ENCODE peak calls at places on chromosomes 1 and 21, in nine cellular contexts. D, W, K, H, G, L, C, J and U are unnamed samples.

GRCh38 chr1:9110669-9111356 is 18.1 kb downstream of the GPR157 start:
- DNase-seq in W (peak), L (peak), H (peak), K (peak), G (peak), D (peak), C (peak), J (peak), U (peak)

GRCh38 chr21:31360717-31361116 is 16.7 kb upstream of the TIAM1 start:
- DNase-seq in G (no peak), C (no peak), L (no peak), K (no peak), W (no peak), J (no peak), D (no peak), H (no peak), U (no peak)

GRCh38 chr1:202311880-202312635 is 29.7 kb downstream of the UBE2T start:
- DNase-seq in J (no peak), D (no peak), G (no peak), L (no peak), H (peak), K (no peak), C (no peak), W (no peak), U (peak)

GRCh38 chr1:157652859-157653493 is 47.6 kb downstream of the FCRL3 start:
- DNase-seq in C (no peak), H (no peak), J (no peak), D (peak), L (no peak), W (no peak), G (no peak), K (no peak), U (no peak)

GRCh38 chr21:44785620-44786344 is 15.8 kb downstream of the UBE2G2 start:
- DNase-seq in H (no peak), D (no peak), C (no peak), J (no peak), L (no peak), G (no peak), K (no peak), W (no peak), U (no peak)

GRCh38 chr1:213938776-213939175 is 49.0 kb upstream of the PROX1 start:
- DNase-seq in W (no peak), H (no peak), C (no peak), J (no peak), K (no peak), L (no peak), G (no peak), D (no peak), U (no peak)

GRCh38 chr1:246390855-246391254 is 116.2 kb downstream of the SMYD3 start:
- DNase-seq in L (no peak), W (no peak), C (no peak), J (no peak), H (no peak), D (no peak), K (no peak), G (no peak), U (no peak)

GRCh38 chr1:5913078-5913845 is 79.0 kb downstream of the NPHP4 start:
- DNase-seq in C (peak), D (no peak), W (no peak), L (no peak), K (no peak), H (peak), G (no peak), J (no peak), U (no peak)

GRCh38 chr1:151972533-151973270 is 21.0 kb downstream of the S100A10 start:
- DNase-seq in C (no peak), D (peak), W (peak), K (peak), G (peak), J (no peak), L (peak), H (no peak), U (peak)

GRCh38 chr1:89126602-89127001 is 688 bp upstream of the GBP2 start:
- DNase-seq in D (peak), K (no peak), L (no peak), H (no peak), W (no peak), G (no peak), J (no peak), C (no peak), U (no peak)

GRCh38 chr1:8698012-8698411 is 119.4 kb downstream of the RERE start:
- DNase-seq in W (no peak), D (no peak), K (no peak), J (no peak), C (no peak), G (no peak), L (no peak), H (no peak), U (no peak)

GRCh38 chr1:210236840-210237409 is 4.3 kb downstream of the SERTAD4 start:
- DNase-seq in W (peak), C (no peak), K (peak), G (peak), H (peak), J (no peak), L (no peak), D (no peak), U (peak)

GRCh38 chr1:160904783-160905616 is 20.0 kb upstream of the ITLN1 start:
- DNase-seq in G (no peak), W (no peak), L (no peak), J (no peak), K (peak), C (no peak), H (no peak), D (peak), U (no peak)